ENCODE peak calls at places on chromosomes 2 and 18, in nine cellular contexts. A is AG08395; Q is cardiac muscle cell; B is EH; Y is stimulated activated CD8-positive, alpha-beta memory T cell treated with anti-CD3 and anti-CD28 coated beads, Interleukin-7, amount 100 ng/mL, for 4 hours; S is transverse colon; F is HFFc6; G is Ammon's horn; K is breast epithelium. E is an unnamed sample.
A peak's percentile ranks its signal among the peaks of the same experiment; 100 is the strongest.

GRCh38 chr18:59792353-59792752 is 95.1 kb upstream of the CCBE1 start:
- DNase-seq in A (no peak), Q (no peak), B (no peak), Y (no peak), S (no peak), F (no peak), G (no peak), K (no peak), E (no peak)

GRCh38 chr2:150060341-150060740 is 427.1 kb downstream of the RND3 start:
- DNase-seq in A (peak; percentile 10), Q (no peak), B (no peak), Y (no peak), S (no peak), F (no peak), G (peak; percentile 15), K (no peak), E (no peak)

GRCh38 chr18:49757513-49758262 is 55.6 kb downstream of the ACAA2 start:
- DNase-seq in A (no peak), Q (no peak), B (no peak), Y (no peak), S (no peak), F (no peak), G (no peak), K (no peak), E (no peak)

GRCh38 chr2:44943031-44943692 is 1.7 kb downstream of the SIX3 start:
- DNase-seq in A (peak; percentile 41), Q (no peak), B (no peak), Y (no peak), S (no peak), F (no peak), G (no peak), K (no peak), E (no peak)

GRCh38 chr2:217568289-217568985 is 434.4 kb downstream of the TNS1 start:
- DNase-seq in A (peak; percentile 77), Q (no peak), B (peak; percentile 69), Y (no peak), S (no peak), F (peak; percentile 18), G (peak; percentile 8), K (no peak), E (no peak)

GRCh38 chr18:63832470-63832869 is 55.0 kb upstream of the SERPINB2 start:
- DNase-seq in A (peak; percentile 68), Q (no peak), B (peak; percentile 94), Y (no peak), S (no peak), F (peak; percentile 88), G (no peak), K (no peak), E (peak; percentile 10)

GRCh38 chr2:164146478-164146877 is 410.7 kb upstream of the FIGN start:
- DNase-seq in A (no peak), Q (no peak), B (peak; percentile 2), Y (no peak), S (no peak), F (no peak), G (no peak), K (no peak), E (no peak)

GRCh38 chr2:191441761-191442160 is 196.6 kb downstream of the MYO1B start:
- DNase-seq in A (peak; percentile 82), Q (peak; percentile 25), B (peak; percentile 94), Y (no peak), S (no peak), F (peak; percentile 49), G (no peak), K (no peak), E (peak; percentile 56)

GRCh38 chr2:62197017-62197586 is 1.2 kb downstream of the B3GNT2 start:
- DNase-seq in A (no peak), Q (no peak), B (peak; percentile 18), Y (peak; percentile 24), S (peak; percentile 32), F (no peak), G (no peak), K (no peak), E (no peak)

GRCh38 chr2:63827749-63828148 is 13.9 kb upstream of the UGP2 start:
- DNase-seq in A (peak; percentile 80), Q (peak; percentile 81), B (peak; percentile 91), Y (no peak), S (no peak), F (peak; percentile 85), G (no peak), K (peak; percentile 29), E (peak; percentile 96)

GRCh38 chr18:31241900-31242409 is 76.0 kb upstream of the DSG1 start:
- DNase-seq in A (no peak), Q (peak; percentile 1), B (no peak), Y (no peak), S (peak; percentile 68), F (no peak), G (no peak), K (peak; percentile 70), E (no peak)

GRCh38 chr2:214549946-214550345 is 139.1 kb downstream of the VWC2L start:
- DNase-seq in A (no peak), Q (no peak), B (no peak), Y (no peak), S (no peak), F (no peak), G (no peak), K (no peak), E (no peak)

E was measured in A172.